ENCODE peak calls at places on chromosomes 1 and 21, in eight cellular contexts. P is left lung, C is suprapubic skin, G is cardiac muscle cell, X is mucosa of descending colon, O is RWPE1, D is Panc1, Y is ovary. B is an unnamed sample.

GRCh38 chr1:43270421-43271095 is 775 bp downstream of the TMEM125 start:
- DNase-seq in C (peak), D (no peak), G (peak), P (peak), X (peak), Y (peak), O (peak), B (no peak)

GRCh38 chr1:34684246-34684645 is 70.6 kb upstream of the GJB5 start:
- DNase-seq in Y (no peak), C (no peak), D (no peak), G (no peak), X (peak), P (no peak), O (no peak), B (no peak)

GRCh38 chr21:30189763-30190162 is 23.2 kb upstream of the CLDN17 start:
- DNase-seq in D (no peak), Y (no peak), G (no peak), O (no peak), X (no peak), P (no peak), C (no peak), B (no peak)

GRCh38 chr1:115233598-115233997 is 104.5 kb downstream of the NGF start:
- DNase-seq in G (peak), X (no peak), C (no peak), O (no peak), P (no peak), Y (no peak), D (no peak), B (no peak)

GRCh38 chr1:154765970-154766369 is 104.1 kb downstream of the KCNN3 start:
- DNase-seq in O (peak), Y (no peak), P (no peak), C (peak), X (peak), D (no peak), G (peak), B (peak)

GRCh38 chr1:53359225-53359933 is 31.5 kb upstream of the LRP8 start:
- DNase-seq in O (no peak), D (no peak), X (no peak), G (no peak), C (peak), Y (peak), P (peak), B (no peak)

GRCh38 chr1:231139659-231140650 is 21.9 kb upstream of the TRIM67 start:
- DNase-seq in D (no peak), P (no peak), Y (no peak), C (no peak), O (no peak), X (no peak), G (no peak), B (no peak)

GRCh38 chr1:56811331-56811730 is 7.9 kb downstream of the FYB2 start:
- DNase-seq in C (no peak), P (no peak), D (no peak), Y (no peak), G (peak), O (no peak), X (no peak), B (no peak)

GRCh38 chr21:28832013-28832714 is 160.5 kb downstream of the LTN1 start:
- DNase-seq in Y (no peak), P (no peak), D (peak), C (no peak), X (no peak), O (peak), G (peak), B (no peak)

GRCh38 chr21:16535100-16535418 is 805.3 kb downstream of the USP25 start:
- DNase-seq in P (peak), D (no peak), Y (peak), O (no peak), C (peak), X (peak), G (no peak), B (no peak)

GRCh38 chr21:41973861-41974751 is 20.3 kb upstream of the C2CD2 start:
- DNase-seq in C (no peak), X (no peak), O (no peak), G (no peak), P (peak), Y (no peak), D (no peak), B (no peak)

GRCh38 chr1:15756143-15757015 is 2.2 kb upstream of the FBLIM1 start:
- DNase-seq in O (peak), C (no peak), X (peak), P (no peak), G (no peak), D (no peak), Y (no peak), B (no peak)

GRCh38 chr1:57770772-57771171 is 346.9 kb upstream of the DAB1 start:
- DNase-seq in G (no peak), Y (no peak), X (no peak), P (no peak), C (no peak), D (no peak), O (no peak), B (no peak)

GRCh38 chr1:94895518-94895917 is 31.4 kb downstream of the CNN3 start:
- DNase-seq in C (no peak), D (no peak), G (no peak), P (no peak), O (no peak), Y (no peak), X (no peak), B (no peak)

GRCh38 chr1:209607102-209607794 is 23.7 kb downstream of the CAMK1G start:
- DNase-seq in Y (no peak), D (no peak), P (no peak), C (no peak), O (peak), X (no peak), G (no peak), B (peak)

GRCh38 chr1:248923932-248924331 is 17.9 kb downstream of the PGBD2 start:
- DNase-seq in C (no peak), O (no peak), X (no peak), D (no peak), G (no peak), Y (no peak), P (no peak), B (no peak)

GRCh38 chr1:11797525-11798216 is 8.1 kb downstream of the MTHFR start:
- DNase-seq in C (peak), G (no peak), P (no peak), D (no peak), O (no peak), Y (peak), X (no peak), B (no peak)

GRCh38 chr1:91527781-91528180 is 27.1 kb downstream of the CDC7 start:
- DNase-seq in C (no peak), X (no peak), G (no peak), D (no peak), P (no peak), O (no peak), Y (no peak), B (no peak)

GRCh38 chr1:91535441-91535840 is 34.8 kb downstream of the CDC7 start:
- DNase-seq in D (no peak), Y (no peak), X (no peak), P (no peak), G (no peak), O (no peak), C (no peak), B (no peak)

GRCh38 chr1:91526496-91526895 is 25.8 kb downstream of the CDC7 start:
- DNase-seq in G (no peak), Y (no peak), X (peak), P (no peak), O (no peak), D (no peak), C (no peak), B (no peak)

GRCh38 chr1:91533625-91534024 is 33.0 kb downstream of the CDC7 start:
- DNase-seq in C (no peak), Y (no peak), O (no peak), D (no peak), X (no peak), P (no peak), G (no peak), B (no peak)

GRCh38 chr1:91529856-91530255 is 29.2 kb downstream of the CDC7 start:
- DNase-seq in Y (no peak), G (peak), X (peak), C (no peak), P (no peak), D (peak), O (peak), B (no peak)
- TF ChIP-seq CTCF in Y (no peak), G (peak), X (no peak), C (no peak), P (no peak), D (peak), O (peak), B (peak)

GRCh38 chr1:90616395-90616794 is 100.7 kb downstream of the BARHL2 start:
- DNase-seq in P (no peak), D (no peak), Y (no peak), C (no peak), X (peak), G (peak), O (no peak), B (no peak)

GRCh38 chr1:90613371-90613770 is 103.7 kb downstream of the BARHL2 start:
- DNase-seq in C (no peak), O (no peak), Y (no peak), G (no peak), X (no peak), D (no peak), P (no peak), B (no peak)

GRCh38 chr1:90612033-90612432 is 105.1 kb downstream of the BARHL2 start:
- DNase-seq in X (no peak), D (no peak), Y (no peak), C (no peak), P (no peak), G (no peak), O (no peak), B (no peak)

DNA sequence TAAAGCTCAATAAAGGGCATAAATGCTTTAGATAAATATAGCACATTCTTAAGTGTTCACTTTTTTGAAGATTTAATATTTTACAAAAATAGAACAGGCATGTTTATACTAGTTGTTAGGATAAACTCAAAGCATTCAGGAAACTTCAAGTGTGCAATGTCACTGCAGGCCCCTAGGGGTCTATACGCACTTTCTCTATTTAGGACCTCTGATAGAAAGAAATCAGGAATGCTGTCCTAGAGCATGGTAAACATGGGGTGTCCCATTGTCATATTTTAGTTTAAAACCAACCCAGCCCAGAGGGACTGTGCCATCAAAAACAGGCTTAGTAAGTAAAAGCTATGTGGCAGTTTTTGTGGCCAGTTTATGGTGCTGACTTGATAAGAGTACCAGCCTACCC is 102.2 kb downstream of the BARHL2 start:
- DNase-seq in P (no peak), C (no peak), G (no peak), O (peak), X (no peak), D (no peak), Y (no peak), B (no peak)
- TF ChIP-seq CTCF in P (no peak), C (no peak), G (peak), O (no peak), X (no peak), D (peak), Y (no peak), B (no peak)

GRCh38 chr1:17653728-17654351 is 101.3 kb upstream of the ACTL8 start:
- DNase-seq in X (peak), C (no peak), O (peak), P (no peak), Y (peak), D (no peak), G (peak), B (no peak)
- TF ChIP-seq CTCF in X (peak), C (peak), O (peak), P (peak), Y (no peak), D (peak), G (peak), B (peak)

DNA sequence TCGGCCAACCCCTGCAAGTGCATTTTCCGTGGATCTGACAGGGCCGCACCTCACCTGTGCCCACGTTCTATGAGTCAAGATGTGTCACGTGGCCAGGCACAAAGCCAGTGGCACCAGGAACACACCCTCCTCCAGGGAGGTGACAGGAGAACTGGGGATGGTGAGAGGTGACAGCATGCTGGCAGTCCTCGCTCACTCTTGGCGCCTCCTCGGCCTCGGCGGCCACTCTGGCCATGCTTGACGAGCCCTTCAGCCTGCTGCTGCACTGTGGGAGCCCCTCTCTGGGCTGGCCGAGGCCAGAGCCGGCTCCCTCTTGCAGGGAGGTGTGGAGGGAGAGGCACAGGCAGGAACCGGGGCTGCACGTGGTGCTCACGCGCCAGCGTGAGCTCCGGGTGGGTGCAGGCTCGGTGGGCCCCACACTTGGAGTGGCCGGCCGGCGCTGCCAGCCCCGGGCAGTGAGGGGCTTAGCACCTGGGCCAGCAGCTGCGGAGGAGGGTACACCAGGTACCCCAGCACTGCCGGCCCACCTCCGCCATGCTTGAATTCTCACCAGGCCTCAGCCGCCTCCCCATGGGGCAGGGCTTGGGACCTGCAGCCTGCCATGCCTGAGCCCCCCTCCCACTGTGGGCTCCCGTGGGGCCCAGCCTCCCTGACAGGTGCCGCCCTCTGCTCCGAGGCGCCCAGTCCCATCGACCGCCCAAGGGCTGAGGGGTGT is 11.6 kb upstream of the TTC34 start:
- DNase-seq in C (no peak), X (no peak), O (no peak), P (no peak), G (no peak), D (no peak), Y (no peak), B (no peak)
- TF ChIP-seq CTCF in C (no peak), X (no peak), O (no peak), P (no peak), G (no peak), D (no peak), Y (no peak), B (no peak)

B was measured in CD14-positive monocyte.